ENCODE peak calls at places on chromosomes 7 and 10, in nine cellular contexts. X, O, P, Z, V, B, F, M and J are unnamed samples.

GRCh38 chr7:3950249-3950648 is 649.2 kb downstream of the SDK1 start:
- DNase-seq in F (no peak), P (no peak), X (no peak), O (no peak), Z (no peak), V (no peak), M (no peak), B (no peak), J (no peak)

GRCh38 chr10:118495499-118495898 is 99.9 kb downstream of the PRLHR start:
- DNase-seq in B (no peak), P (no peak), M (no peak), F (no peak), V (no peak), Z (no peak), O (no peak), X (peak; percentile 3), J (no peak)

GRCh38 chr10:132915411-132915810 is 27.0 kb downstream of the CFAP46 start:
- DNase-seq in M (no peak), B (no peak), F (no peak), X (no peak), Z (no peak), O (no peak), V (no peak), P (no peak), J (no peak)

GRCh38 chr10:36489928-36490279 is 635.5 kb upstream of the ANKRD30A start:
- DNase-seq in V (no peak), P (no peak), M (no peak), X (peak; percentile 73), Z (no peak), B (no peak), O (no peak), F (peak; percentile 66), J (no peak)

GRCh38 chr7:116952640-116953371 is 495 bp upstream of the ST7 start:
- DNase-seq in P (peak; percentile 85), V (peak; percentile 69), X (peak; percentile 60), F (no peak), Z (peak; percentile 48), O (peak; percentile 74), B (peak; percentile 61), M (peak; percentile 56), J (peak; percentile 85)

GRCh38 chr7:36309716-36310115 is 79.9 kb upstream of the ANLN start:
- DNase-seq in F (no peak), M (no peak), X (no peak), V (no peak), O (no peak), B (no peak), Z (no peak), P (no peak), J (peak; percentile 80)

GRCh38 chr7:88835147-88835728 is 39.7 kb upstream of the TEX47 start:
- DNase-seq in F (peak; percentile 4), B (no peak), M (no peak), O (peak; percentile 57), X (peak; percentile 23), V (peak; percentile 74), P (no peak), Z (no peak), J (no peak)

GRCh38 chr10:97163646-97164535 is 21.9 kb downstream of the SLIT1 start:
- DNase-seq in V (no peak), M (no peak), B (no peak), P (no peak), O (no peak), F (no peak), Z (no peak), X (no peak), J (no peak)

GRCh38 chr10:124650820-124651401 is 93.3 kb downstream of the FAM53B start:
- DNase-seq in M (no peak), V (peak; percentile 47), B (no peak), X (no peak), O (peak; percentile 73), P (no peak), Z (no peak), F (no peak), J (no peak)

GRCh38 chr10:35206274-35206673 is 79.6 kb downstream of the CREM start:
- DNase-seq in V (no peak), M (no peak), X (no peak), B (no peak), Z (no peak), F (no peak), O (no peak), P (no peak), J (no peak)

GRCh38 chr7:3206771-3207191 is 94.3 kb upstream of the SDK1 start:
- DNase-seq in O (no peak), M (no peak), F (no peak), X (no peak), B (no peak), Z (no peak), P (no peak), V (no peak), J (peak; percentile 75)

GRCh38 chr10:77712207-77712606 is 74.6 kb upstream of the KCNMA1 start:
- DNase-seq in V (no peak), F (no peak), P (no peak), B (no peak), M (no peak), Z (no peak), X (no peak), O (no peak), J (no peak)

GRCh38 chr10:88219753-88220152 is 356.3 kb downstream of the PTEN start:
- DNase-seq in M (no peak), X (no peak), V (no peak), Z (no peak), P (no peak), F (no peak), O (no peak), B (no peak), J (no peak)

GRCh38 chr10:104109908-104110662 is 11.9 kb upstream of the SFR1 start:
- DNase-seq in X (peak; percentile 75), P (no peak), M (no peak), B (no peak), Z (no peak), O (no peak), V (no peak), F (peak; percentile 86), J (no peak)

GRCh38 chr10:86642021-86642420 is 12.3 kb upstream of the OPN4 start:
- DNase-seq in V (no peak), M (no peak), P (no peak), O (no peak), Z (no peak), B (no peak), X (no peak), F (no peak), J (no peak)
- TF ChIP-seq CTCF in V (no peak), M (no peak), P (no peak), O (no peak), Z (no peak), B (no peak), X (no peak), F (no peak), J (peak; percentile 38)

DNA sequence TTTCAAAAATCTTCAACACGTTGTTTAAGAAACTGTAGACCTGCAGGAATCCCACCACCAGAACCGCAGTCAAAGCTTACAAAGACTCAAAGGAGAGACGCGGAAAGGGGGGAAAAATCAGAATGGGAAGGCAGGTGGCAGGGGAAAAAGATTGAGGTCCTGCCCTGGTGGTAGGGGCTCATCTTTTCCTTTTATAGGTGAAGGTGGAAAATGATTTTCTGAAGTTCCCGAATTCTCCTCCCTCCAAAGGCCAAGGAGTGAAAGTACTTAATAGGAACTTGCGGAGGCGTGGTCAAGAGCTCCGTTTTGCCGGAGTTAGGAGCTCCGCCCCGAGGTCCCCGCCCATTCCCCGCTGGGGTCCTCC is 729 bp downstream of the BBIP1 start:
- DNase-seq in O (no peak), M (peak; percentile 97), V (peak; percentile 99), F (peak; percentile 97), B (peak; percentile 96), X (peak; percentile 97), P (peak; percentile 96), Z (peak; percentile 96), J (no peak)
- TF ChIP-seq CTCF in O (no peak), M (no peak), V (no peak), F (peak; percentile 0), B (no peak), X (no peak), P (no peak), Z (no peak), J (no peak)

GRCh38 chr7:57425969-57426628 is 23.9 kb upstream of the ZNF716 start:
- DNase-seq in P (peak; percentile 19), F (no peak), X (no peak), Z (no peak), B (no peak), M (no peak), O (no peak), V (no peak), J (no peak)
- TF ChIP-seq CTCF in P (no peak), F (no peak), X (peak; percentile 4), Z (peak; percentile 35), B (no peak), M (no peak), O (peak; percentile 15), V (no peak), J (no peak)

GRCh38 chr10:69774596-69774995 is 27.1 kb upstream of the COL13A1 start:
- DNase-seq in P (no peak), M (no peak), F (no peak), O (no peak), Z (no peak), X (no peak), B (no peak), V (no peak), J (no peak)

GRCh38 chr10:69768386-69768785 is 33.3 kb upstream of the COL13A1 start:
- DNase-seq in X (no peak), M (no peak), F (no peak), V (no peak), O (no peak), P (no peak), B (no peak), Z (no peak), J (no peak)

GRCh38 chr10:69766161-69766910 is 35.4 kb upstream of the COL13A1 start:
- DNase-seq in F (peak; percentile 56), Z (peak; percentile 15), X (no peak), V (no peak), P (no peak), O (no peak), M (no peak), B (no peak), J (no peak)

GRCh38 chr10:69772933-69773704 is 28.6 kb upstream of the COL13A1 start:
- DNase-seq in V (no peak), M (no peak), F (no peak), P (no peak), X (no peak), O (no peak), Z (no peak), B (no peak), J (no peak)

DNA sequence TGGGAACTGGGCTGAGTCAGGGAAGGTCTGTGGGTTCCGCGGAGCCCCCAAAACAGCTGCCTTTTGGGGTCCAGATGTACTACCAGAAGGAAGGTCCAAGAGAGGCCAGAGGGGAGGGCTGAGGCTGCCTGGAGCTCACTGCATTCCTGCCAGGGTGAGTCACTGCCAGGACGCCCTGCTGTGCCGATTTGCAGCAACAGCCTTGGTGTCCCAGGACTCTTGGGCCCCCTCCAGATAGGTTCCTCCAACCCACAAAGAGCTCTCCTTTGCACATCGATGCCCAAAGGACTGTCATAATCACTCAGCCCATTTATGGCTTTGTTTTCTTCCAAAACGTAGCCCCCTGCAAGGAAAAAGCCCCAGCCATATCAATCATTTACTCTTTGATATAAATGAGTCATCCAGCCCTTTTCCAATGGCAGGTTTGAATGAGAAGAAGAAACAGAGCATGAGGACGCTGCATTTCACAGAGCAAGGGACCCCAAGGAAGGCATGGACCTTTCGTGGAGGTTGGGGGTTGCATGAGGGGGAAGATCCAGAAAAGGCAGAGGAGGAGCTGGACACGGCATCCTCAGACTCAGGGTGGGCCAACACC is 32.2 kb upstream of the COL13A1 start:
- DNase-seq in O (no peak), X (peak; percentile 74), M (no peak), F (peak; percentile 84), P (no peak), V (peak; percentile 62), Z (no peak), B (no peak), J (peak; percentile 91)
- TF ChIP-seq CTCF in O (no peak), X (no peak), M (no peak), F (peak; percentile 1), P (no peak), V (no peak), Z (no peak), B (no peak), J (no peak)